ENCODE peak calls at places on chromosomes 6 and 20, in seven cellular contexts. A, Y, O, M, X, Z and W are unnamed samples.
A peak's percentile ranks its signal among the peaks of the same experiment; 100 is the strongest.

GRCh38 chr6:19446570-19446969 is 390.6 kb upstream of the ID4 start:
- DNase-seq in X (no peak), M (no peak), Y (no peak), A (no peak), O (no peak), Z (no peak), W (no peak)

GRCh38 chr20:39264506-39265172 is 302.5 kb downstream of the DHX35 start:
- DNase-seq in X (peak; percentile 77), O (peak; percentile 64), M (peak; percentile 63), A (peak; percentile 30), Y (peak; percentile 75), Z (no peak), W (peak; percentile 27)

GRCh38 chr6:37131104-37131959 is 38.6 kb upstream of the PIM1 start:
- DNase-seq in X (no peak), Z (no peak), Y (no peak), O (peak; percentile 85), M (peak; percentile 68), A (no peak), W (no peak)

GRCh38 chr6:111646942-111647341 is 41.3 kb upstream of the TRAF3IP2 start:
- DNase-seq in Y (no peak), M (no peak), Z (no peak), X (no peak), A (no peak), O (no peak), W (no peak)

GRCh38 chr6:4610256-4610655 is 165.9 kb upstream of the CDYL start:
- DNase-seq in Z (no peak), X (no peak), A (no peak), Y (no peak), O (no peak), M (no peak), W (no peak)

GRCh38 chr6:18177566-18177965 is 22.3 kb downstream of the KDM1B start:
- DNase-seq in M (no peak), X (no peak), O (no peak), A (no peak), Z (no peak), Y (no peak), W (no peak)

GRCh38 chr6:12935637-12936036 is 219.1 kb downstream of the PHACTR1 start:
- DNase-seq in M (no peak), X (no peak), Y (no peak), Z (no peak), O (no peak), A (no peak), W (no peak)

GRCh38 chr20:25487306-25487705 is 79.8 kb downstream of the GINS1 start:
- DNase-seq in O (no peak), A (no peak), Y (no peak), Z (no peak), M (no peak), X (no peak), W (no peak)

GRCh38 chr6:117072134-117072533 is 193.2 kb upstream of the VGLL2 start:
- DNase-seq in X (no peak), Z (no peak), Y (no peak), A (no peak), O (no peak), M (no peak), W (no peak)

GRCh38 chr6:46689657-46690056 is 2.0 kb downstream of the TDRD6 start:
- DNase-seq in A (no peak), Y (no peak), O (no peak), M (no peak), X (no peak), Z (no peak), W (no peak)

GRCh38 chr6:169420912-169421543 is 167.4 kb upstream of the THBS2 start:
- DNase-seq in A (no peak), M (peak; percentile 22), X (peak; percentile 77), O (peak; percentile 50), Z (no peak), Y (no peak), W (no peak)

GRCh38 chr6:37155394-37156312 is 14.3 kb upstream of the PIM1 start:
- DNase-seq in A (no peak), O (no peak), Z (peak; percentile 97), Y (no peak), X (peak; percentile 67), M (no peak), W (peak; percentile 52)

GRCh38 chr6:12030993-12031550 is 19.0 kb downstream of the HIVEP1 start:
- DNase-seq in O (no peak), Y (no peak), M (no peak), X (no peak), A (no peak), Z (no peak), W (no peak)

GRCh38 chr20:25120920-25121319 is 39.0 kb upstream of the VSX1 start:
- DNase-seq in A (no peak), Y (no peak), M (no peak), O (no peak), Z (no peak), X (no peak), W (no peak)

GRCh38 chr6:7262746-7263335 is 50.2 kb downstream of the SSR1 start:
- DNase-seq in M (no peak), X (no peak), Y (no peak), O (no peak), A (no peak), Z (no peak), W (no peak)

GRCh38 chr6:25419879-25420278 is 140.7 kb downstream of the CARMIL1 start:
- DNase-seq in Z (no peak), A (no peak), Y (no peak), O (no peak), M (no peak), X (no peak), W (no peak)
- TF ChIP-seq TAF1 in Z (no peak), A (no peak), Y (no peak), O (no peak), M (no peak), X (no peak), W (no peak)

GRCh38 chr6:128952902-128953301 is 70.0 kb downstream of the LAMA2 start:
- DNase-seq in M (no peak), A (no peak), O (no peak), X (no peak), Y (no peak), Z (no peak), W (no peak)

GRCh38 chr6:128954308-128955043 is 71.5 kb downstream of the LAMA2 start:
- DNase-seq in Z (no peak), M (no peak), A (no peak), X (no peak), O (no peak), Y (no peak), W (no peak)

DNA sequence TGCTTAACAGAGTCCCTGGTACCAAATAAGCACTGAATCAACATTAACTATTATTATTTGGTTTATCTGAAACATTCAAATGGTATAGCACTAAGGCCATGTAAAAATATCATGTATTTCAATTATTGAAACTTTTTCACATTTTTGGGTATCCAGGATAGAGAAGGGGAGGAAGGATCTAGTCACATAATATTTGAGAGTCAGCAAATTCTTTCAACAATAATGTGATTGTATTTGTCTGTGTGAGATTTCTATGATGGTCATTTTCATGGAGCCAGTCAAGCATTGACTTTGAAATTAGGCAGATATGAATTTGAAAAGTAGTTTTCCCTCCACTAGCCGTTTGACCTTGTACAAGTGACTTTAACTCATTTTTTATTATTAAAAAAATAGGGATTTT is 67.9 kb downstream of the LAMA2 start:
- DNase-seq in X (no peak), Y (no peak), Z (no peak), A (no peak), M (no peak), O (no peak), W (no peak)
- TF ChIP-seq POLR2AphosphoS5 in X (no peak), Y (no peak), Z (no peak), A (no peak), M (no peak), O (no peak), W (no peak)

GRCh38 chr6:140012146-140012545 is 637.7 kb upstream of the CITED2 start:
- DNase-seq in A (no peak), X (no peak), Z (no peak), Y (no peak), M (no peak), O (no peak), W (no peak)
- TF ChIP-seq TAF1 in A (no peak), X (no peak), Z (no peak), Y (no peak), M (no peak), O (no peak), W (no peak)

GRCh38 chr20:56018194-56018593 is 12.9 kb upstream of the CBLN4 start:
- DNase-seq in O (no peak), X (no peak), Y (no peak), A (no peak), M (no peak), Z (no peak), W (no peak)
- TF ChIP-seq POLR2AphosphoS5 in O (no peak), X (no peak), Y (no peak), A (no peak), M (no peak), Z (no peak), W (no peak)

DNA sequence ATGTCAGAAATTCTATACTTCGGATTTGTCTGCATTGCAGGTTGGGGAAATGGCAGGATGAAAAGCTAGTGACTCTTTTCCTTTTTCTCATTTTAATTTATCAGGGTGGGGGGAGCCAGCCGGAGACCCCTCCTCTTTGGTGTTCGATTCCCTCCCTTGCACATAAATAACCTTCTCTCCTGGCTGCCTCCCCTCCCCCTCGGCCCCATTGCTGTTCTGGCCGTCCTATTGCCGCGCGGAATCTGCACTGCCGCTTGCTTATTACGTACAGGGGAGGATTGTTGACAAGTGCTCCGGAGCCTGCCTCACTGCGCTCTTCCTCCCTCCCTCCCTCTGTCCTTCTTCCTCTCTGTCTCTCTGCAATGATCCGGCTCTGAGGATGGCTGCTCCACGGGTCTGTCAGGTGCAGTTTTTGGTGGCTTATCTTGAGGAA is 154.7 kb downstream of the JARID2 start:
- DNase-seq in A (no peak), M (no peak), O (peak; percentile 61), X (peak; percentile 69), Y (no peak), Z (no peak), W (no peak)
- TF ChIP-seq TAF1 in A (no peak), M (no peak), O (no peak), X (no peak), Y (no peak), Z (no peak), W (no peak)

GRCh38 chr20:62562831-62563230 is 79.5 kb upstream of the SLCO4A1 start:
- DNase-seq in O (no peak), M (no peak), X (no peak), Y (no peak), A (no peak), Z (no peak), W (no peak)
- TF ChIP-seq POLR2AphosphoS5 in O (no peak), M (no peak), X (no peak), Y (no peak), A (no peak), Z (no peak), W (no peak)

DNA sequence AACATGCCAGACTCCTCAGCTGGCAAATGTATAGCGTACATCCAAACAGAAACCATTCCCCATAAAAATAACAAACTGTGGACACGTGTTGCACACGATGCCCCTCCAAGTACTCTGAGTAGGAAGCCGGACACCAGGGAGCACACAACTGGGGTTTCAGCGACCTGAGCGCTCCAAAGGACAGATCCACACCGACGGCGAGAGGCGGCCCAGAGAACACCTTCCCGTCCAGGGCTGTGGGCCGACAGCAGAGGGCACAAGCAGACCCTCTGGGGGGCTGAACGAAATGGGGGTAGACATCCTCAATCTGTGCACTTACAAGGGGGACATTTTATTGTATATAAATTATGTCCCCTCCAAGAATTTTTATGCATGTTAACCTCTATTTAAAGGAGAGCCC is 24.7 kb downstream of the TAF4 start:
- DNase-seq in A (no peak), X (no peak), Y (no peak), O (no peak), M (no peak), Z (no peak), W (no peak)
- TF ChIP-seq TAF1 in A (no peak), X (no peak), Y (no peak), O (no peak), M (no peak), Z (no peak), W (no peak)